ENCODE peak calls at places on chromosomes 12 and 14, in seven cellular contexts. One of them, this sample, is unnamed.

GRCh38 chr12:9094512-9095206 is 21.1 kb downstream of the A2M start:
- DNase-seq in NCI-H1048: no peak
- DNase-seq in stimulated activated naive CD4-positive, alpha-beta T cell: no peak
- DNase-seq in fibroblast of pulmonary artery: no peak
- DNase-seq in effector memory CD8-positive, alpha-beta T cell: no peak
- DNase-seq in effector CD4-positive, alpha-beta T cell: no peak
- DNase-seq in HT1080: no peak
- DNase-seq in this sample: no peak

GRCh38 chr14:75001261-75001660 is 1.5 kb upstream of the EIF2B2 start:
- DNase-seq in NCI-H1048: no peak
- DNase-seq in stimulated activated naive CD4-positive, alpha-beta T cell: no peak
- DNase-seq in fibroblast of pulmonary artery: no peak
- DNase-seq in effector memory CD8-positive, alpha-beta T cell: no peak
- DNase-seq in effector CD4-positive, alpha-beta T cell: no peak
- DNase-seq in HT1080: no peak
- DNase-seq in this sample: no peak

GRCh38 chr14:67428501-67429031 is 16.6 kb upstream of the PLEK2 start:
- DNase-seq in NCI-H1048: no peak
- DNase-seq in stimulated activated naive CD4-positive, alpha-beta T cell: no peak
- DNase-seq in fibroblast of pulmonary artery: peak
- DNase-seq in effector memory CD8-positive, alpha-beta T cell: no peak
- DNase-seq in effector CD4-positive, alpha-beta T cell: no peak
- DNase-seq in HT1080: peak
- DNase-seq in this sample: peak

GRCh38 chr14:68984686-68985085 is 5.6 kb upstream of the ACTN1 start:
- DNase-seq in NCI-H1048: no peak
- DNase-seq in stimulated activated naive CD4-positive, alpha-beta T cell: no peak
- DNase-seq in fibroblast of pulmonary artery: no peak
- DNase-seq in effector memory CD8-positive, alpha-beta T cell: no peak
- DNase-seq in effector CD4-positive, alpha-beta T cell: no peak
- DNase-seq in HT1080: no peak
- DNase-seq in this sample: no peak

GRCh38 chr12:112928978-112929377 is 9.3 kb upstream of the OAS3 start:
- DNase-seq in NCI-H1048: no peak
- DNase-seq in stimulated activated naive CD4-positive, alpha-beta T cell: no peak
- DNase-seq in fibroblast of pulmonary artery: no peak
- DNase-seq in effector memory CD8-positive, alpha-beta T cell: no peak
- DNase-seq in effector CD4-positive, alpha-beta T cell: no peak
- DNase-seq in HT1080: no peak
- DNase-seq in this sample: no peak

GRCh38 chr14:84254205-84254788 is 1275.6 kb upstream of the FLRT2 start:
- DNase-seq in NCI-H1048: no peak
- DNase-seq in stimulated activated naive CD4-positive, alpha-beta T cell: no peak
- DNase-seq in fibroblast of pulmonary artery: peak
- DNase-seq in effector memory CD8-positive, alpha-beta T cell: no peak
- DNase-seq in effector CD4-positive, alpha-beta T cell: no peak
- DNase-seq in HT1080: no peak
- DNase-seq in this sample: peak

GRCh38 chr14:23399591-23399990 is 8.5 kb downstream of the MYH6 start:
- DNase-seq in NCI-H1048: no peak
- DNase-seq in stimulated activated naive CD4-positive, alpha-beta T cell: no peak
- DNase-seq in fibroblast of pulmonary artery: no peak
- DNase-seq in effector memory CD8-positive, alpha-beta T cell: no peak
- DNase-seq in effector CD4-positive, alpha-beta T cell: no peak
- DNase-seq in HT1080: no peak
- DNase-seq in this sample: no peak

GRCh38 chr12:42963993-42964392 is 374.4 kb upstream of the PRICKLE1 start:
- DNase-seq in NCI-H1048: no peak
- DNase-seq in stimulated activated naive CD4-positive, alpha-beta T cell: no peak
- DNase-seq in fibroblast of pulmonary artery: no peak
- DNase-seq in effector memory CD8-positive, alpha-beta T cell: no peak
- DNase-seq in effector CD4-positive, alpha-beta T cell: no peak
- DNase-seq in HT1080: no peak
- DNase-seq in this sample: no peak

GRCh38 chr12:6327591-6328041 is 14.3 kb downstream of the TNFRSF1A start:
- DNase-seq in NCI-H1048: no peak
- DNase-seq in stimulated activated naive CD4-positive, alpha-beta T cell: no peak
- DNase-seq in fibroblast of pulmonary artery: no peak
- DNase-seq in effector memory CD8-positive, alpha-beta T cell: no peak
- DNase-seq in effector CD4-positive, alpha-beta T cell: no peak
- DNase-seq in HT1080: no peak
- DNase-seq in this sample: peak

GRCh38 chr12:19220205-19220604 is 90.7 kb downstream of the PLEKHA5 start:
- DNase-seq in NCI-H1048: no peak
- DNase-seq in stimulated activated naive CD4-positive, alpha-beta T cell: no peak
- DNase-seq in fibroblast of pulmonary artery: peak
- DNase-seq in effector memory CD8-positive, alpha-beta T cell: peak
- DNase-seq in effector CD4-positive, alpha-beta T cell: no peak
- DNase-seq in HT1080: peak
- DNase-seq in this sample: no peak

GRCh38 chr12:3285570-3285969 is 205.4 kb upstream of the PRMT8 start:
- DNase-seq in NCI-H1048: no peak
- DNase-seq in stimulated activated naive CD4-positive, alpha-beta T cell: no peak
- DNase-seq in fibroblast of pulmonary artery: no peak
- DNase-seq in effector memory CD8-positive, alpha-beta T cell: no peak
- DNase-seq in effector CD4-positive, alpha-beta T cell: no peak
- DNase-seq in HT1080: no peak
- DNase-seq in this sample: no peak

GRCh38 chr12:48361664-48362339 is 11.1 kb upstream of the ZNF641 start:
- DNase-seq in NCI-H1048: no peak
- DNase-seq in stimulated activated naive CD4-positive, alpha-beta T cell: no peak
- DNase-seq in fibroblast of pulmonary artery: no peak
- DNase-seq in effector memory CD8-positive, alpha-beta T cell: no peak
- DNase-seq in effector CD4-positive, alpha-beta T cell: no peak
- DNase-seq in HT1080: no peak
- DNase-seq in this sample: no peak

GRCh38 chr14:76337619-76338545 is 38.1 kb upstream of the ESRRB start:
- DNase-seq in NCI-H1048: no peak
- DNase-seq in stimulated activated naive CD4-positive, alpha-beta T cell: no peak
- DNase-seq in fibroblast of pulmonary artery: peak
- DNase-seq in effector memory CD8-positive, alpha-beta T cell: no peak
- DNase-seq in effector CD4-positive, alpha-beta T cell: no peak
- DNase-seq in HT1080: peak
- DNase-seq in this sample: peak

GRCh38 chr14:106489112-106489881 is 962.9 kb downstream of the TMEM121 start:
- DNase-seq in NCI-H1048: no peak
- DNase-seq in stimulated activated naive CD4-positive, alpha-beta T cell: no peak
- DNase-seq in fibroblast of pulmonary artery: no peak
- DNase-seq in effector memory CD8-positive, alpha-beta T cell: no peak
- DNase-seq in effector CD4-positive, alpha-beta T cell: no peak
- DNase-seq in HT1080: no peak
- DNase-seq in this sample: no peak

GRCh38 chr14:68495638-68496114 is 297.2 kb downstream of the ZFP36L1 start:
- DNase-seq in NCI-H1048: no peak
- DNase-seq in stimulated activated naive CD4-positive, alpha-beta T cell: no peak
- DNase-seq in fibroblast of pulmonary artery: no peak
- DNase-seq in effector memory CD8-positive, alpha-beta T cell: no peak
- DNase-seq in effector CD4-positive, alpha-beta T cell: no peak
- DNase-seq in HT1080: no peak
- DNase-seq in this sample: no peak

GRCh38 chr12:88308825-88309224 is 166.7 kb downstream of the TMTC3 start:
- DNase-seq in NCI-H1048: no peak
- DNase-seq in stimulated activated naive CD4-positive, alpha-beta T cell: no peak
- DNase-seq in fibroblast of pulmonary artery: peak
- DNase-seq in effector memory CD8-positive, alpha-beta T cell: no peak
- DNase-seq in effector CD4-positive, alpha-beta T cell: no peak
- DNase-seq in HT1080: peak
- DNase-seq in this sample: peak

GRCh38 chr14:93267149-93267711 is 60.2 kb downstream of the UBR7 start:
- DNase-seq in NCI-H1048: no peak
- DNase-seq in stimulated activated naive CD4-positive, alpha-beta T cell: no peak
- DNase-seq in fibroblast of pulmonary artery: no peak
- DNase-seq in effector memory CD8-positive, alpha-beta T cell: no peak
- DNase-seq in effector CD4-positive, alpha-beta T cell: no peak
- DNase-seq in HT1080: no peak
- DNase-seq in this sample: no peak

GRCh38 chr14:105119410-105120025 is 49.1 kb downstream of the JAG2 start:
- DNase-seq in NCI-H1048: no peak
- DNase-seq in stimulated activated naive CD4-positive, alpha-beta T cell: no peak
- DNase-seq in fibroblast of pulmonary artery: no peak
- DNase-seq in effector memory CD8-positive, alpha-beta T cell: no peak
- DNase-seq in effector CD4-positive, alpha-beta T cell: no peak
- DNase-seq in HT1080: no peak
- DNase-seq in this sample: no peak

GRCh38 chr14:92458136-92458958 is 55.2 kb upstream of the RIN3 start:
- DNase-seq in NCI-H1048: no peak
- DNase-seq in stimulated activated naive CD4-positive, alpha-beta T cell: no peak
- DNase-seq in fibroblast of pulmonary artery: no peak
- DNase-seq in effector memory CD8-positive, alpha-beta T cell: no peak
- DNase-seq in effector CD4-positive, alpha-beta T cell: no peak
- DNase-seq in HT1080: no peak
- DNase-seq in this sample: no peak

GRCh38 chr14:101076451-101077220 is 173.1 kb upstream of the RTL1 start:
- DNase-seq in NCI-H1048: no peak
- DNase-seq in stimulated activated naive CD4-positive, alpha-beta T cell: no peak
- DNase-seq in fibroblast of pulmonary artery: no peak
- DNase-seq in effector memory CD8-positive, alpha-beta T cell: no peak
- DNase-seq in effector CD4-positive, alpha-beta T cell: no peak
- DNase-seq in HT1080: no peak
- DNase-seq in this sample: no peak

GRCh38 chr14:20620798-20621478 is 20.6 kb downstream of the OR6S1 start:
- DNase-seq in NCI-H1048: no peak
- DNase-seq in stimulated activated naive CD4-positive, alpha-beta T cell: no peak
- DNase-seq in fibroblast of pulmonary artery: no peak
- DNase-seq in effector memory CD8-positive, alpha-beta T cell: no peak
- DNase-seq in effector CD4-positive, alpha-beta T cell: no peak
- DNase-seq in HT1080: no peak
- DNase-seq in this sample: no peak

GRCh38 chr12:87171356-87171755 is 857.8 kb downstream of the C12orf50 start:
- DNase-seq in NCI-H1048: no peak
- DNase-seq in stimulated activated naive CD4-positive, alpha-beta T cell: no peak
- DNase-seq in fibroblast of pulmonary artery: no peak
- DNase-seq in effector memory CD8-positive, alpha-beta T cell: no peak
- DNase-seq in effector CD4-positive, alpha-beta T cell: no peak
- DNase-seq in HT1080: no peak
- DNase-seq in this sample: no peak

GRCh38 chr14:36424478-36425102 is 95.4 kb downstream of the NKX2-1 start:
- DNase-seq in NCI-H1048: no peak
- DNase-seq in stimulated activated naive CD4-positive, alpha-beta T cell: no peak
- DNase-seq in fibroblast of pulmonary artery: no peak
- DNase-seq in effector memory CD8-positive, alpha-beta T cell: no peak
- DNase-seq in effector CD4-positive, alpha-beta T cell: no peak
- DNase-seq in HT1080: no peak
- DNase-seq in this sample: no peak